ENCODE peak calls at places on chromosomes 13 and 19, in five cellular contexts. K is Peyer's patch, S is K562, H is dermis microvascular lymphatic vessel endothelial cell, Y is SJCRH30. J is an unnamed sample.
A peak's percentile ranks its signal among the peaks of the same experiment; 100 is the strongest.

GRCh38 chr13:75486654-75487053 is 4.7 kb upstream of the TBC1D4 start:
- DNase-seq in K (no peak), S (no peak), H (no peak), Y (no peak), J (no peak)

GRCh38 chr19:1173160-1173844 is 766 bp downstream of the SBNO2 start:
- DNase-seq in K (no peak), S (peak; percentile 51), H (no peak), Y (no peak), J (peak; percentile 62)

GRCh38 chr13:98741741-98742435 is 10.6 kb downstream of the SLC15A1 start:
- DNase-seq in K (no peak), S (no peak), H (no peak), Y (no peak), J (peak; percentile 78)

GRCh38 chr13:24270639-24271131 is 38.7 kb upstream of the C1QTNF9 start:
- DNase-seq in K (peak; percentile 85), S (no peak), H (no peak), Y (peak; percentile 76), J (peak; percentile 76)

GRCh38 chr19:44723952-44724319 is 24.6 kb upstream of the BCL3 start:
- DNase-seq in K (peak; percentile 92), S (peak; percentile 83), H (peak; percentile 32), Y (peak; percentile 84), J (peak; percentile 90)

GRCh38 chr13:30972888-30973377 is 40.5 kb downstream of the TEX26 start:
- DNase-seq in K (no peak), S (no peak), H (no peak), Y (no peak), J (no peak)

GRCh38 chr13:23450340-23451046 is 17.0 kb upstream of the SACS start:
- DNase-seq in K (no peak), S (no peak), H (no peak), Y (peak; percentile 99), J (no peak)

GRCh38 chr13:36986462-36987240 is 12.5 kb downstream of the ALG5 start:
- DNase-seq in K (no peak), S (no peak), H (no peak), Y (no peak), J (no peak)

GRCh38 chr19:39434123-39435076 is 1.3 kb downstream of the RPS16 start:
- DNase-seq in K (no peak), S (no peak), H (no peak), Y (no peak), J (no peak)

GRCh38 chr13:113075711-113076110 is 29.9 kb upstream of the F7 start:
- DNase-seq in K (no peak), S (no peak), H (no peak), Y (no peak), J (no peak)

GRCh38 chr19:2533686-2534085 is 57.8 kb downstream of the GADD45B start:
- DNase-seq in K (no peak), S (no peak), H (no peak), Y (no peak), J (no peak)

GRCh38 chr13:102999498-102999897 is 66.7 kb downstream of the SLC10A2 start:
- DNase-seq in K (no peak), S (no peak), H (no peak), Y (no peak), J (no peak)

GRCh38 chr19:16025108-16026101 is 50.9 kb upstream of the TPM4 start:
- DNase-seq in K (peak; percentile 70), S (peak; percentile 59), H (peak; percentile 23), Y (peak; percentile 29), J (no peak)

GRCh38 chr19:54160182-54160811 is 776 bp upstream of the LENG1 start:
- DNase-seq in K (no peak), S (no peak), H (no peak), Y (peak; percentile 49), J (no peak)

GRCh38 chr13:49296659-49297058 is 48.9 kb downstream of the CDADC1 start:
- DNase-seq in K (no peak), S (no peak), H (no peak), Y (no peak), J (no peak)

GRCh38 chr19:44869728-44870470 is 21.2 kb upstream of the TOMM40 start:
- DNase-seq in K (peak; percentile 60), S (no peak), H (no peak), Y (peak; percentile 39), J (no peak)

GRCh38 chr13:31725841-31726240 is 13.5 kb upstream of the RXFP2 start:
- DNase-seq in K (no peak), S (no peak), H (no peak), Y (no peak), J (no peak)

GRCh38 chr19:10450853-10451609 is 30.7 kb downstream of the PDE4A start:
- DNase-seq in K (peak; percentile 59), S (peak; percentile 98), H (no peak), Y (peak; percentile 57), J (no peak)

GRCh38 chr19:56253737-56254136 is 18.8 kb upstream of the EDDM13 start:
- DNase-seq in K (no peak), S (peak; percentile 46), H (peak; percentile 76), Y (peak; percentile 46), J (no peak)

GRCh38 chr13:111584101-111584500 is 263.7 kb downstream of the TEX29 start:
- DNase-seq in K (no peak), S (peak; percentile 49), H (no peak), Y (no peak), J (no peak)

GRCh38 chr19:52453324-52454094 is at the start of gene ZNF578:
- DNase-seq in K (peak; percentile 72), S (peak; percentile 63), H (peak; percentile 38), Y (peak; percentile 92), J (peak; percentile 43)

GRCh38 chr19:1172353-1173159 is 1.5 kb downstream of the SBNO2 start:
- DNase-seq in K (peak; percentile 80), S (no peak), H (peak; percentile 76), Y (peak; percentile 93), J (peak; percentile 82)

GRCh38 chr19:23560051-23560450 is 127.0 kb downstream of the ZNF675 start:
- DNase-seq in K (no peak), S (no peak), H (no peak), Y (no peak), J (no peak)

GRCh38 chr13:65264066-65264465 is 1966.1 kb downstream of the PCDH9 start:
- DNase-seq in K (no peak), S (no peak), H (no peak), Y (no peak), J (no peak)

GRCh38 chr13:98484289-98485219 is 92.4 kb downstream of the STK24 start:
- DNase-seq in K (peak; percentile 92), S (peak; percentile 70), H (peak; percentile 71), Y (peak; percentile 95), J (peak; percentile 68)

GRCh38 chr19:47704656-47705055 is 8.6 kb upstream of the EHD2 start:
- DNase-seq in K (no peak), S (no peak), H (no peak), Y (no peak), J (no peak)

GRCh38 chr13:111967572-111968201 is 99.3 kb upstream of the SOX1 start:
- DNase-seq in K (no peak), S (no peak), H (no peak), Y (no peak), J (no peak)

GRCh38 chr13:23500858-23501257 is 67.4 kb upstream of the SACS start:
- DNase-seq in K (no peak), S (no peak), H (no peak), Y (no peak), J (no peak)

GRCh38 chr19:35641515-35642151 is at the start of gene ETV2:
- DNase-seq in K (peak; percentile 73), S (peak; percentile 83), H (peak; percentile 37), Y (no peak), J (no peak)

GRCh38 chr19:16660763-16661479 is at the start of gene TMEM38A:
- DNase-seq in K (peak; percentile 69), S (peak; percentile 71), H (no peak), Y (peak; percentile 87), J (peak; percentile 68)

GRCh38 chr13:73273737-73274136 is 214.9 kb downstream of the KLF5 start:
- DNase-seq in K (no peak), S (no peak), H (no peak), Y (peak; percentile 39), J (no peak)

GRCh38 chr13:107867701-107868661 is 347.4 kb downstream of the LIG4 start:
- DNase-seq in K (no peak), S (peak; percentile 85), H (peak; percentile 20), Y (peak; percentile 21), J (no peak)